ENCODE peak calls at places on chromosomes 2 and 18, in ten cellular contexts. K is gastrocnemius medialis, F is hepatocyte, O is K562, X is mucosa of descending colon, J is germinal center, Z is esophagus squamous epithelium, H is NCI-H2029, Q is astrocyte, L is WERI-Rb-1. V is an unnamed sample.

GRCh38 chr18:79420033-79420745 is 24.5 kb downstream of the NFATC1 start:
- DNase-seq in O (no peak), F (no peak), K (no peak), Z (no peak), Q (no peak), H (no peak), J (no peak), X (no peak), L (peak), V (no peak)

GRCh38 chr2:99680946-99681345 is 191.1 kb upstream of the REV1 start:
- DNase-seq in X (no peak), Z (no peak), F (no peak), L (no peak), O (no peak), J (no peak), K (no peak), H (no peak), Q (peak), V (no peak)

GRCh38 chr2:86744152-86744551 is 24.1 kb downstream of the RMND5A start:
- DNase-seq in K (no peak), Z (no peak), Q (no peak), F (no peak), J (no peak), L (no peak), O (no peak), H (no peak), X (no peak), V (no peak)

GRCh38 chr18:23784811-23785245 is 95.6 kb downstream of the LAMA3 start:
- DNase-seq in F (no peak), L (no peak), H (no peak), O (no peak), K (no peak), Z (no peak), X (no peak), Q (peak), J (no peak), V (no peak)

GRCh38 chr2:231521-232185 is 32.2 kb downstream of the SH3YL1 start:
- DNase-seq in X (no peak), K (no peak), F (no peak), Z (no peak), Q (no peak), H (no peak), O (no peak), L (no peak), J (no peak), V (no peak)

GRCh38 chr2:47620717-47621437 is 162.1 kb upstream of the MSH6 start:
- DNase-seq in O (no peak), Q (no peak), Z (no peak), F (no peak), L (no peak), J (no peak), H (no peak), K (no peak), X (no peak), V (no peak)

GRCh38 chr2:185144159-185144919 is 546.0 kb downstream of the ZNF804A start:
- DNase-seq in X (no peak), Q (no peak), F (no peak), K (no peak), L (no peak), Z (no peak), O (no peak), J (no peak), H (no peak), V (no peak)

GRCh38 chr2:28206786-28207185 is 185.9 kb upstream of the FOSL2 start:
- DNase-seq in F (no peak), X (no peak), K (no peak), J (no peak), L (no peak), Q (no peak), H (no peak), Z (no peak), O (no peak), V (no peak)

GRCh38 chr2:53202063-53202462 is 565.5 kb upstream of the CHAC2 start:
- DNase-seq in K (no peak), X (no peak), H (peak), Q (peak), Z (no peak), L (no peak), F (peak), O (no peak), J (no peak), V (no peak)

GRCh38 chr2:129930451-129930850 is 49.0 kb upstream of the RAB6C start:
- DNase-seq in Z (no peak), L (no peak), K (no peak), J (no peak), F (no peak), X (no peak), O (no peak), H (no peak), Q (no peak), V (no peak)

GRCh38 chr18:39105095-39105494 is 1539.5 kb upstream of the CELF4 start:
- DNase-seq in H (peak), O (no peak), K (no peak), L (no peak), Z (no peak), F (no peak), J (no peak), X (no peak), Q (no peak), V (peak)

GRCh38 chr2:217277646-217278048 is 417.8 kb upstream of the TNP1 start:
- DNase-seq in Q (peak), X (no peak), O (no peak), F (peak), K (no peak), Z (no peak), L (no peak), J (no peak), H (no peak), V (no peak)

GRCh38 chr2:129239143-129239542 is 740.3 kb upstream of the RAB6C start:
- DNase-seq in J (no peak), K (peak), Z (no peak), O (no peak), F (no peak), X (no peak), H (no peak), L (no peak), Q (no peak), V (no peak)

GRCh38 chr2:73225513-73226360 is 7.3 kb downstream of the PRADC1 start:
- DNase-seq in J (no peak), Z (no peak), L (no peak), O (no peak), H (no peak), F (no peak), X (no peak), K (no peak), Q (no peak), V (no peak)

GRCh38 chr2:88691339-88692183 is at the start of gene RPIA:
- DNase-seq in Z (peak), H (peak), O (peak), X (peak), J (peak), L (peak), Q (peak), F (peak), K (peak), V (peak)

GRCh38 chr2:209471037-209471436 is 47.2 kb downstream of the MAP2 start:
- DNase-seq in L (no peak), J (no peak), F (no peak), X (no peak), K (no peak), Q (peak), Z (no peak), O (no peak), H (no peak), V (no peak)

GRCh38 chr2:192127434-192127833 is 67.3 kb downstream of the TMEFF2 start:
- DNase-seq in Q (no peak), O (no peak), X (no peak), H (no peak), F (no peak), L (no peak), Z (no peak), J (no peak), K (no peak), V (no peak)

GRCh38 chr2:177147093-177147694 is 65.4 kb upstream of the HNRNPA3 start:
- DNase-seq in F (peak), J (peak), O (peak), Z (no peak), K (no peak), X (no peak), Q (peak), H (peak), L (no peak), V (no peak)

GRCh38 chr2:189177441-189177840 is 2.1 kb downstream of the COL5A2 start:
- DNase-seq in F (no peak), L (no peak), X (no peak), H (no peak), Z (no peak), Q (no peak), K (no peak), J (no peak), O (no peak), V (no peak)

GRCh38 chr2:241530571-241530970 is 22.2 kb upstream of the STK25 start:
- DNase-seq in J (no peak), Q (no peak), O (no peak), X (no peak), H (no peak), K (no peak), Z (no peak), L (no peak), F (no peak), V (no peak)

GRCh38 chr2:101152195-101153076 is 1.3 kb upstream of the TBC1D8 start:
- DNase-seq in H (peak), O (peak), Q (no peak), J (peak), L (peak), K (peak), X (peak), Z (no peak), F (peak), V (peak)

GRCh38 chr18:76430636-76431035 is 64.4 kb downstream of the ZNF516 start:
- DNase-seq in H (no peak), X (no peak), Z (no peak), K (no peak), J (no peak), Q (peak), L (no peak), O (no peak), F (no peak), V (no peak)

GRCh38 chr2:238406222-238406997 is 20.3 kb upstream of the ASB1 start:
- DNase-seq in O (no peak), H (no peak), J (no peak), Z (no peak), F (no peak), Q (no peak), X (no peak), L (no peak), K (no peak), V (no peak)

GRCh38 chr2:218979846-218980738 is 4.9 kb downstream of the FEV start:
- DNase-seq in H (peak), O (peak), K (peak), L (peak), X (peak), F (peak), J (peak), Z (no peak), Q (peak), V (peak)

GRCh38 chr2:23550553-23550952 is 165.6 kb downstream of the KLHL29 start:
- DNase-seq in Q (peak), O (no peak), J (no peak), F (no peak), L (no peak), H (no peak), Z (no peak), X (peak), K (no peak), V (no peak)

GRCh38 chr2:36468463-36469266 is 113.1 kb downstream of the CRIM1 start:
- DNase-seq in F (no peak), Q (peak), X (no peak), K (peak), O (no peak), L (no peak), H (no peak), Z (no peak), J (no peak), V (no peak)

GRCh38 chr18:50454379-50455005 is 79.6 kb downstream of the SKA1 start:
- DNase-seq in Z (no peak), O (peak), F (no peak), H (peak), L (peak), J (no peak), Q (no peak), K (no peak), X (no peak), V (no peak)

GRCh38 chr2:100252811-100253698 is 69.2 kb downstream of the LONRF2 start:
- DNase-seq in J (no peak), F (no peak), H (no peak), O (no peak), L (no peak), X (no peak), K (no peak), Z (no peak), Q (no peak), V (no peak)

GRCh38 chr18:12313530-12314245 is 5.6 kb downstream of the TUBB6 start:
- DNase-seq in Z (no peak), F (no peak), J (no peak), K (no peak), X (no peak), Q (no peak), L (no peak), O (no peak), H (no peak), V (no peak)

GRCh38 chr2:207337234-207338219 is 171.8 kb upstream of the KLF7 start:
- DNase-seq in J (no peak), L (no peak), F (peak), X (no peak), H (no peak), Q (peak), O (peak), Z (no peak), K (no peak), V (no peak)

GRCh38 chr2:222753251-222753824 is 81.9 kb downstream of the MOGAT1 start:
- DNase-seq in K (no peak), J (no peak), L (peak), Q (peak), X (no peak), Z (no peak), F (peak), H (peak), O (peak), V (peak)

GRCh38 chr2:27566628-27567027 is 16.2 kb upstream of the ZNF512 start:
- DNase-seq in L (no peak), J (no peak), O (no peak), H (no peak), K (no peak), Z (no peak), F (no peak), X (no peak), Q (peak), V (no peak)

GRCh38 chr18:69895081-69896047 is 52.3 kb downstream of the CD226 start:
- DNase-seq in L (no peak), K (no peak), Z (no peak), F (no peak), X (no peak), O (no peak), J (no peak), H (no peak), Q (no peak), V (no peak)

GRCh38 chr2:52269696-52270485 is 1238.0 kb upstream of the NRXN1 start:
- DNase-seq in J (no peak), Q (peak), X (no peak), L (no peak), Z (no peak), H (no peak), F (no peak), K (no peak), O (no peak), V (no peak)

GRCh38 chr18:2644535-2644934 is 11.0 kb upstream of the SMCHD1 start:
- DNase-seq in J (no peak), Q (no peak), L (no peak), X (no peak), H (no peak), Z (no peak), K (no peak), F (no peak), O (no peak), V (no peak)

GRCh38 chr2:149877064-149877463 is 289.5 kb upstream of the MMADHC start:
- DNase-seq in L (no peak), X (no peak), H (peak), F (no peak), O (no peak), J (no peak), Z (no peak), K (no peak), Q (no peak), V (no peak)

V was measured in glutamatergic neuron.